ENCODE peak calls at places on chromosomes 1 and 21, in nine cellular contexts. E is AG04449; D is putamen; R is C1 segment of cervical spinal cord; Q is ovary; X is A549; W is activated T-helper 1 cell treated with anti-CD3 and anti-CD28 coated beads, Interleukin-12 subunit alpha, Interleukin-12 subunit beta, Interleukin-2, Interleukin-4 antibody, amounts not matched to agents 30 ng/mL and 10 ng/mL and 1 ng/mL, durations not matched to agents 14 hours and 24 hours and 36 hours; I is G401; T is stimulated activated CD4-positive, alpha-beta T cell treated with anti-CD3 and anti-CD28 coated beads, Interleukin-2, amount 100 ng/mL, for 24 hours. H is an unnamed sample.

GRCh38 chr1:84619383-84620093 is 45.3 kb upstream of the CTBS start:
- DNase-seq in E (no peak), Q (no peak), X (peak), R (no peak), D (peak), T (peak), W (no peak), I (peak), H (no peak)

GRCh38 chr1:181398544-181398943 is 84.8 kb upstream of the CACNA1E start:
- DNase-seq in E (no peak), W (no peak), X (no peak), D (no peak), I (no peak), T (no peak), Q (no peak), R (no peak), H (no peak)

GRCh38 chr21:34592120-34592561 is 22.8 kb downstream of the RCAN1 start:
- DNase-seq in E (no peak), R (no peak), D (no peak), Q (no peak), I (peak), W (no peak), T (no peak), X (no peak), H (no peak)

GRCh38 chr1:57300186-57300585 is 123.7 kb downstream of the DAB1 start:
- DNase-seq in Q (no peak), R (no peak), X (no peak), W (no peak), I (no peak), D (no peak), T (no peak), E (no peak), H (no peak)

GRCh38 chr1:184302346-184302745 is 84.5 kb upstream of the C1orf21 start:
- DNase-seq in D (no peak), Q (no peak), T (no peak), E (no peak), R (no peak), I (no peak), W (no peak), X (no peak), H (no peak)

GRCh38 chr1:164440222-164440621 is 118.8 kb upstream of the PBX1 start:
- DNase-seq in X (peak), W (no peak), T (no peak), E (no peak), D (peak), Q (peak), I (peak), R (no peak), H (no peak)

GRCh38 chr1:13732971-13733667 is 33.1 kb downstream of the PRDM2 start:
- DNase-seq in T (no peak), R (no peak), D (no peak), I (no peak), E (no peak), W (peak), Q (no peak), X (no peak), H (no peak)

GRCh38 chr1:109498161-109498801 is 4.4 kb downstream of the CYB561D1 start:
- DNase-seq in I (peak), W (no peak), T (no peak), Q (peak), E (no peak), R (no peak), D (peak), X (peak), H (no peak)

GRCh38 chr1:109620396-109620817 is 770 bp downstream of the AMPD2 start:
- DNase-seq in T (no peak), R (no peak), E (no peak), Q (peak), W (no peak), D (no peak), I (peak), X (peak), H (no peak)

GRCh38 chr1:12544357-12544756 is 73.7 kb downstream of the DHRS3 start:
- DNase-seq in I (no peak), X (no peak), W (no peak), D (no peak), Q (no peak), E (no peak), T (no peak), R (no peak), H (no peak)

GRCh38 chr1:182295697-182296096 is 95.9 kb downstream of the GLUL start:
- DNase-seq in T (no peak), E (no peak), D (no peak), W (no peak), R (no peak), X (no peak), I (no peak), Q (no peak), H (no peak)

GRCh38 chr1:39540504-39541031 is 36.0 kb downstream of the PABPC4 start:
- DNase-seq in X (no peak), T (no peak), W (no peak), I (peak), E (peak), R (no peak), D (peak), Q (peak), H (peak)

GRCh38 chr1:3730556-3731247 is 21.5 kb upstream of the CCDC27 start:
- DNase-seq in D (no peak), E (no peak), T (no peak), R (no peak), Q (no peak), I (no peak), X (no peak), W (no peak), H (no peak)

GRCh38 chr21:43323244-43324005 is 103.5 kb downstream of the SIK1 start:
- DNase-seq in T (no peak), W (no peak), I (peak), E (no peak), D (peak), R (peak), X (no peak), Q (no peak), H (peak)

GRCh38 chr21:38244885-38245869 is 11.6 kb upstream of the KCNJ15 start:
- DNase-seq in T (peak), W (peak), X (peak), E (peak), Q (no peak), I (no peak), R (no peak), D (no peak), H (no peak)

GRCh38 chr1:23568608-23569383 is 9.5 kb upstream of the ID3 start:
- DNase-seq in D (no peak), I (no peak), R (no peak), X (no peak), T (no peak), Q (no peak), E (no peak), W (no peak), H (no peak)

GRCh38 chr1:150805899-150806298 is 2.2 kb downstream of the CTSK start:
- DNase-seq in D (no peak), R (no peak), Q (no peak), E (no peak), W (no peak), T (no peak), X (no peak), I (no peak), H (no peak)

GRCh38 chr21:42614811-42615342 is 38.5 kb upstream of the PDE9A start:
- DNase-seq in D (no peak), I (peak), X (peak), R (no peak), T (peak), Q (no peak), E (no peak), W (peak), H (no peak)

GRCh38 chr1:213070399-213070798 is 19.4 kb downstream of the RPS6KC1 start:
- DNase-seq in Q (no peak), T (no peak), D (no peak), E (no peak), R (no peak), X (no peak), W (peak), I (peak), H (no peak)

GRCh38 chr1:176852124-176852523 is 312.4 kb downstream of the ASTN1 start:
- DNase-seq in T (no peak), W (no peak), R (no peak), Q (no peak), D (no peak), I (no peak), E (no peak), X (no peak), H (no peak)

GRCh38 chr21:42321845-42322244 is 6.6 kb upstream of the TFF3 start:
- DNase-seq in Q (no peak), X (no peak), D (no peak), I (no peak), W (no peak), E (no peak), R (no peak), T (no peak), H (no peak)

GRCh38 chr1:7280257-7280656 is 490.8 kb upstream of the VAMP3 start:
- DNase-seq in X (no peak), Q (no peak), I (no peak), W (no peak), E (no peak), T (no peak), D (no peak), R (no peak), H (no peak)

GRCh38 chr1:178531897-178532296 is 19.0 kb downstream of the TEX35 start:
- DNase-seq in D (no peak), E (no peak), Q (no peak), R (no peak), T (no peak), W (no peak), I (no peak), X (no peak), H (no peak)

GRCh38 chr1:244173765-244174164 is 122.7 kb downstream of the ZBTB18 start:
- DNase-seq in W (no peak), R (no peak), D (no peak), I (peak), X (no peak), Q (no peak), E (no peak), T (no peak), H (no peak)

GRCh38 chr1:33899746-33900145 is 35.9 kb downstream of the HMGB4 start:
- DNase-seq in X (no peak), T (no peak), Q (no peak), R (no peak), W (no peak), E (no peak), I (no peak), D (no peak), H (no peak)

GRCh38 chr1:211133393-211133840 is 531 bp downstream of the KCNH1 start:
- DNase-seq in W (no peak), Q (no peak), E (no peak), R (no peak), I (peak), T (peak), X (peak), D (peak), H (peak)

GRCh38 chr1:63463248-63463647 is 59.8 kb downstream of the ITGB3BP start:
- DNase-seq in D (no peak), I (no peak), R (no peak), Q (no peak), E (no peak), T (no peak), W (no peak), X (no peak), H (no peak)

GRCh38 chr1:204384636-204385354 is 25.1 kb upstream of the PLEKHA6 start:
- DNase-seq in D (peak), T (peak), Q (no peak), I (peak), W (no peak), X (no peak), R (no peak), E (no peak), H (peak)

GRCh38 chr1:220803401-220804201 is 16.9 kb downstream of the MTARC1 start:
- DNase-seq in R (no peak), D (peak), Q (no peak), I (peak), X (peak), T (peak), W (no peak), E (no peak), H (no peak)

GRCh38 chr1:243667591-243667990 is 182.5 kb downstream of the AKT3 start:
- DNase-seq in E (no peak), I (no peak), T (no peak), W (no peak), D (no peak), Q (no peak), R (no peak), X (no peak), H (no peak)

GRCh38 chr1:51329443-51330325 is 678 bp downstream of the TTC39A start:
- DNase-seq in X (no peak), E (no peak), I (no peak), D (no peak), Q (no peak), T (no peak), W (no peak), R (no peak), H (no peak)

GRCh38 chr1:62401034-62401433 is 35.8 kb upstream of the USP1 start:
- DNase-seq in W (no peak), D (no peak), I (peak), R (no peak), X (no peak), E (no peak), T (no peak), Q (no peak), H (no peak)

GRCh38 chr1:107879927-107880326 is 85.1 kb downstream of the VAV3 start:
- DNase-seq in I (no peak), T (no peak), R (no peak), E (no peak), Q (no peak), D (no peak), W (no peak), X (no peak), H (no peak)

H was measured in anterior cingulate cortex.